ENCODE peak calls at places on chromosomes 13 and 19, in eight cellular contexts. I, U, J, Y, S, T, L and M are unnamed samples.

GRCh38 chr19:39969266-39969665 is 1.7 kb upstream of the PSMC4 start:
- DNase-seq in L (no peak), T (no peak), I (no peak), Y (no peak), S (no peak), U (no peak), J (no peak), M (no peak)

GRCh38 chr19:2076481-2077082 is 19.5 kb downstream of the MOB3A start:
- DNase-seq in T (no peak), J (no peak), U (no peak), Y (no peak), L (no peak), S (no peak), I (no peak), M (no peak)

GRCh38 chr19:48588670-48589399 is 17.7 kb upstream of the SPACA4 start:
- DNase-seq in I (peak), T (peak), U (peak), S (peak), Y (peak), L (peak), J (no peak), M (peak)

GRCh38 chr13:101985321-101985720 is 416.5 kb downstream of the FGF14 start:
- DNase-seq in S (no peak), U (no peak), T (no peak), Y (no peak), J (no peak), I (no peak), L (no peak), M (no peak)

GRCh38 chr13:98171806-98172569 is 5.1 kb downstream of the RNF113B start:
- DNase-seq in I (no peak), J (no peak), L (peak), S (peak), U (no peak), T (peak), Y (no peak), M (no peak)

GRCh38 chr13:23432589-23432988 is 913 bp downstream of the SACS start:
- DNase-seq in I (no peak), U (no peak), Y (no peak), L (no peak), T (no peak), S (no peak), J (no peak), M (no peak)

GRCh38 chr19:3690551-3691371 is 9.5 kb downstream of the PIP5K1C start:
- DNase-seq in I (no peak), J (no peak), L (no peak), U (no peak), Y (no peak), S (no peak), T (no peak), M (no peak)

GRCh38 chr19:33402421-33403220 is 29.1 kb downstream of the CEBPG start:
- DNase-seq in T (no peak), J (no peak), L (no peak), S (no peak), I (no peak), Y (no peak), U (no peak), M (no peak)

GRCh38 chr13:80141114-80141849 is 199.6 kb downstream of the SPRY2 start:
- DNase-seq in L (peak), J (no peak), S (peak), I (no peak), T (peak), U (no peak), Y (no peak), M (no peak)

GRCh38 chr13:29474991-29475390 is 120.5 kb downstream of the SLC7A1 start:
- DNase-seq in Y (no peak), S (no peak), L (no peak), I (no peak), T (peak), J (peak), U (no peak), M (no peak)

GRCh38 chr13:20227730-20228129 is 4.4 kb downstream of the GJB6 start:
- DNase-seq in Y (no peak), S (no peak), J (no peak), U (no peak), L (no peak), I (no peak), T (no peak), M (no peak)

GRCh38 chr13:92188574-92188973 is 790.2 kb downstream of the GPC5 start:
- DNase-seq in J (no peak), U (no peak), S (no peak), Y (no peak), I (no peak), L (no peak), T (no peak), M (no peak)

GRCh38 chr13:30058429-30058828 is 208.0 kb upstream of the UBL3 start:
- DNase-seq in T (no peak), J (no peak), Y (no peak), U (no peak), S (no peak), I (no peak), L (no peak), M (no peak)

GRCh38 chr19:1466018-1466460 is 13.0 kb downstream of the C19orf25 start:
- DNase-seq in U (no peak), S (no peak), T (no peak), J (no peak), I (no peak), L (no peak), Y (no peak), M (no peak)

GRCh38 chr19:47863514-47863936 is 4.5 kb downstream of the TPRX2 start:
- DNase-seq in J (no peak), U (peak), L (peak), Y (peak), T (peak), I (peak), S (peak), M (peak)

GRCh38 chr13:31674056-31674455 is 65.3 kb upstream of the RXFP2 start:
- DNase-seq in U (no peak), J (no peak), T (peak), Y (no peak), L (no peak), S (no peak), I (no peak), M (no peak)

GRCh38 chr13:49287995-49288394 is 40.3 kb downstream of the CDADC1 start:
- DNase-seq in Y (no peak), I (no peak), J (no peak), U (no peak), S (no peak), L (no peak), T (no peak), M (no peak)

GRCh38 chr19:29841559-29842367 is 30.0 kb downstream of the CCNE1 start:
- DNase-seq in S (no peak), I (no peak), U (no peak), L (no peak), J (no peak), T (peak), Y (peak), M (no peak)

GRCh38 chr19:31263317-31263716 is 85.9 kb downstream of the TSHZ3 start:
- DNase-seq in S (no peak), L (peak), J (no peak), U (no peak), Y (no peak), T (no peak), I (no peak), M (no peak)

DNA sequence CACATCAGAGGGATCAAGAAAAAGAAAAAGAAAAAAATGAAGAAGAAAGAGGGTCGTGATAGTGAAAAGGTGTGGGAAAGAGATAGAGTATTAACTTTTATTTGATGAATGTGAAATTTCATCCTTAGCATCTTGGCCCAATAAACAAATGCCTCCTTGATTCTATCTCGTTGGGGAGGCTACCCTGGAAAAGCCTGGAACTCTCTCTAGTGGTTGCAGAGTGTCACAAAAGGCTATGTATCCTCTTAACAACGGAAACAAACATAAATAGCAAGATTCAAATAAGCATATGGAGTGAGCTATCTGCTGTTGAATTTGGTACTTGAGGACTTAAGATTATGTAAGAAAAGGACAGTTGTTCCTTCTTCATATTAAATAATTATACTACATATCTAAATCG is 557.4 kb downstream of the DCT start:
- DNase-seq in L (no peak), J (no peak), I (no peak), S (no peak), U (no peak), T (peak), Y (peak), M (no peak)
- TF ChIP-seq CTCF in L (no peak), J (no peak), I (no peak), S (no peak), U (no peak), T (peak), Y (peak), M (no peak)

DNA sequence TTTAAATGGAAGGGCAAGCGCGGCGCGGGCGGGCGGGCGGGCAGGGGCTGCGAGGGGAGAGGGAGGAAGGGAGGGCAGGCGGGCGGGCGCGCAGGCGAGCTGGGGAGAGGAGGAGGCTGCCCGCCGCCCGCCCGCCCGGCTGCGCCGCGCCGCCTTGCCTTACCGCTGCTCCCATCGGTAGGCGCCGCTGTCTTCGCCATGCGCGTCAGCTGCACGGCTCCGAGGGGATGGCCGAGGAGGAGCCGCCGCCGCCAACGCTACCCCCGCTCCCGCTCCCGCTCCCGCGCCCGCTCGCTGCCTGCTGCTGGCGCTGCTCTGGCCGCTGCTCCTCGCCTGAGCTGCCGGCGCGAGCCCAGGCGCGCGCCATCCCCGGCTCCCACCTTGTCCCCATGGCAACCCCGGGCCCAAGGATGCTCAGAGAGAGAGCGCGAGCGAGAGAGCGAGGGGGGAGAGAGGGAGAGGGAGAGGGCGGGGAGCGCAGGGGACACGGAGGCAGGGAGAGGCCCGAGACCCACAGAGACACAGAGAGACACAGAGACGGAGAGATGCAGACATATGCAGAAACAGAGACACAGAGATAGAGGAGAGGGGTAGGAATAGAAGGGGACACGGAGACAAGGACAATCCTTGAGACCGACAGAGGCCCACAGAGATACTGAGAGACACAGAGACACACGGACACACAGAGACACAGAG is 40.3 kb downstream of the DEDD2 start:
- DNase-seq in L (peak), S (peak), I (peak), J (no peak), U (peak), T (peak), Y (peak), M (peak)
- TF ChIP-seq CTCF in L (peak), S (no peak), I (peak), J (peak), U (peak), T (peak), Y (no peak), M (no peak)

GRCh38 chr13:34640179-34640929 is 301.7 kb upstream of the NBEA start:
- DNase-seq in T (no peak), L (no peak), J (no peak), I (no peak), Y (no peak), S (no peak), U (no peak), M (no peak)
- TF ChIP-seq CTCF in T (no peak), L (no peak), J (no peak), I (no peak), Y (no peak), S (no peak), U (no peak), M (no peak)

DNA sequence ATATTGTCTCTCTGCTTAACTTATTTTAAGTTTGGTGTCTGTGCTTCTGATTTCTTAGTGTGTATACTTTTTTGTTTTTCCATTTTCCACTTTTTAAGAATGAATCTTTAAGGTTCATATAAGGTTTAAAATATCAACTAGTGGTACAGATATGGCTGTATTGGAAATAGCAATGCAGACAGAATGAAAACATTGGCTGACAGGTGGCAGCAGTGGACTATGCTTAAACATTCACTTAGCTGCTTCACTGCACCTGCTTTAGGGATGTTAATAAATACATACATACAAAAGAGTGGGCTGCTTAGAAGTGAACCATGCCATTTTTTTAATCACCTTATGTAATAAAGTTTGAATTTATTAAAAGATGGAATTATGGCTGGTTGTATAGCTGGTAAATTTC is 27.3 kb downstream of the TM9SF2 start:
- DNase-seq in S (no peak), Y (peak), J (no peak), I (peak), L (no peak), T (no peak), U (no peak), M (no peak)
- TF ChIP-seq CTCF in S (peak), Y (peak), J (no peak), I (peak), L (no peak), T (no peak), U (no peak), M (no peak)